ENCODE peak calls at places on chromosomes 3 and 15, in nine cellular contexts. Q is OCI-LY7, Y is GM04504, F is AG09319, B is epithelial cell of esophagus, V is mucosa of descending colon, X is HuH-7, U is GM06990, A is fibroblast of mammary gland. R is an unnamed sample.

GRCh38 chr15:59371458-59372351 is 966 bp downstream of the MYO1E start:
- DNase-seq in B (peak; percentile 77), A (no peak), Q (no peak), V (peak; percentile 64), F (no peak), U (peak; percentile 53), Y (no peak), X (no peak), R (no peak)

GRCh38 chr3:105483476-105483875 is 116.8 kb downstream of the ALCAM start:
- DNase-seq in F (no peak), U (no peak), B (no peak), X (no peak), Y (no peak), V (no peak), A (no peak), Q (no peak), R (no peak)

GRCh38 chr3:188272481-188273372 is 118.8 kb downstream of the LPP start:
- DNase-seq in B (peak; percentile 68), V (no peak), U (no peak), X (no peak), Q (no peak), F (no peak), A (peak; percentile 96), Y (peak; percentile 96), R (no peak)

GRCh38 chr3:106380232-106380631 is 511.4 kb upstream of the CBLB start:
- DNase-seq in F (no peak), X (no peak), V (no peak), Y (no peak), U (no peak), Q (no peak), B (no peak), A (no peak), R (no peak)

GRCh38 chr15:92158426-92158825 is 235.3 kb upstream of the ST8SIA2 start:
- DNase-seq in Y (no peak), A (no peak), Q (no peak), B (peak; percentile 94), X (no peak), F (no peak), U (no peak), V (no peak), R (peak; percentile 44)

GRCh38 chr15:68620721-68621528 is 42.1 kb downstream of the CORO2B start:
- DNase-seq in U (no peak), Q (no peak), F (peak; percentile 97), V (peak; percentile 79), X (no peak), Y (peak; percentile 96), B (peak; percentile 31), A (peak; percentile 97), R (no peak)

GRCh38 chr15:88202231-88202630 is 54.3 kb downstream of the NTRK3 start:
- DNase-seq in B (no peak), X (no peak), F (no peak), Q (no peak), U (no peak), V (no peak), A (no peak), Y (peak; percentile 2), R (no peak)

GRCh38 chr3:141795719-141796435 is 32.7 kb downstream of the GRK7 start:
- DNase-seq in A (peak; percentile 82), X (no peak), B (peak; percentile 17), Q (no peak), U (no peak), V (peak; percentile 72), F (peak; percentile 8), Y (no peak), R (no peak)

GRCh38 chr3:71536376-71536965 is 47.1 kb downstream of the FOXP1 start:
- DNase-seq in X (no peak), B (peak; percentile 34), V (no peak), Q (no peak), Y (peak; percentile 35), A (peak; percentile 82), F (no peak), U (no peak), R (no peak)

GRCh38 chr15:38461089-38461833 is 7.3 kb downstream of the FAM98B start:
- DNase-seq in X (no peak), U (no peak), F (no peak), B (peak; percentile 6), A (peak; percentile 24), Q (no peak), Y (no peak), V (no peak), R (no peak)

GRCh38 chr3:23288286-23288685 is 85.2 kb downstream of the UBE2E2 start:
- DNase-seq in A (peak; percentile 38), Y (no peak), X (no peak), F (no peak), U (no peak), V (no peak), B (peak; percentile 16), Q (no peak), R (no peak)

GRCh38 chr3:20185364-20185732 is 658 bp downstream of the SGO1 start:
- DNase-seq in Q (peak; percentile 45), B (peak; percentile 32), F (no peak), V (no peak), Y (peak; percentile 3), X (peak; percentile 19), A (peak; percentile 14), U (no peak), R (no peak)